ENCODE peak calls at places on chromosomes 4 and X, in nine cellular contexts. D, G, M, K, J, Z, E, F and S are unnamed samples.

GRCh38 chr4:89752932-89753598 is 83.9 kb downstream of the SNCA start:
- DNase-seq in K (no peak), D (peak), Z (peak), F (no peak), G (no peak), E (no peak), M (no peak), J (peak), S (peak)

GRCh38 chr4:87073570-87074470 is 139.0 kb downstream of the AFF1 start:
- DNase-seq in D (peak), K (no peak), J (no peak), G (peak), M (no peak), F (peak), E (no peak), Z (peak), S (peak)

GRCh38 chr4:7973545-7973981 is 33.9 kb upstream of the AFAP1 start:
- DNase-seq in E (no peak), M (no peak), D (no peak), K (no peak), J (peak), Z (no peak), F (no peak), G (peak), S (peak)

GRCh38 chrX:100673397-100673953 is 29.5 kb downstream of the SRPX2 start:
- DNase-seq in F (no peak), M (no peak), J (peak), E (no peak), K (no peak), D (no peak), Z (no peak), G (peak), S (peak)

GRCh38 chr4:41656572-41657301 is 91.8 kb downstream of the PHOX2B start:
- DNase-seq in G (no peak), Z (peak), M (no peak), J (no peak), F (no peak), D (peak), K (no peak), E (peak), S (peak)

GRCh38 chrX:65572971-65573370 is 38.4 kb upstream of the LAS1L start:
- DNase-seq in F (no peak), K (no peak), G (no peak), D (no peak), E (no peak), J (no peak), Z (no peak), M (no peak), S (no peak)

GRCh38 chr4:163930086-163930485 is 435.6 kb downstream of the TMA16 start:
- DNase-seq in F (no peak), E (no peak), D (no peak), K (no peak), J (no peak), Z (no peak), G (no peak), M (no peak), S (no peak)

GRCh38 chrX:133495464-133496391 is 80.4 kb upstream of the GPC4 start:
- DNase-seq in J (peak), D (peak), M (no peak), Z (peak), E (peak), F (peak), G (no peak), K (no peak), S (peak)

GRCh38 chr4:118918388-118918787 is 29.7 kb downstream of the SYNPO2 start:
- DNase-seq in Z (no peak), K (no peak), G (peak), D (no peak), J (peak), E (no peak), F (no peak), M (no peak), S (peak)

GRCh38 chr4:55018521-55018920 is 106.9 kb downstream of the KDR start:
- DNase-seq in M (no peak), J (no peak), K (no peak), E (no peak), G (no peak), Z (no peak), F (no peak), D (no peak), S (no peak)

GRCh38 chr4:41212221-41213203 is 1.8 kb downstream of the APBB2 start:
- DNase-seq in D (peak), M (peak), G (peak), J (peak), F (peak), K (peak), E (no peak), Z (peak), S (peak)

GRCh38 chr4:87304659-87305277 is 17.9 kb downstream of the HSD17B13 start:
- DNase-seq in J (no peak), E (no peak), K (no peak), F (peak), M (no peak), G (peak), D (no peak), Z (no peak), S (peak)

GRCh38 chr4:6019316-6020263 is 1.4 kb upstream of the C4orf50 start:
- DNase-seq in J (peak), F (peak), D (peak), K (peak), M (peak), G (peak), Z (peak), E (no peak), S (peak)

GRCh38 chrX:20311505-20311904 is 44.8 kb upstream of the RPS6KA3 start:
- DNase-seq in D (no peak), M (no peak), E (no peak), Z (no peak), J (no peak), F (no peak), G (no peak), K (no peak), S (no peak)

GRCh38 chrX:1593286-1594271 is 2.2 kb downstream of the AKAP17A start:
- DNase-seq in J (no peak), D (no peak), G (no peak), E (no peak), F (no peak), K (peak), Z (no peak), M (no peak), S (no peak)

GRCh38 chr4:156906325-156906724 is 65.3 kb downstream of the PDGFC start:
- DNase-seq in Z (no peak), E (no peak), J (no peak), D (no peak), G (peak), F (no peak), K (no peak), M (no peak), S (no peak)

GRCh38 chr4:40856836-40857362 is 107.1 kb downstream of the NSUN7 start:
- DNase-seq in J (peak), F (peak), M (no peak), K (peak), Z (peak), G (peak), D (peak), E (peak), S (peak)

GRCh38 chr4:121338506-121338905 is 42.3 kb downstream of the QRFPR start:
- DNase-seq in K (no peak), F (no peak), Z (no peak), J (no peak), G (no peak), D (no peak), E (no peak), M (no peak), S (no peak)

GRCh38 chr4:10107111-10108091 is 9.2 kb downstream of the WDR1 start:
- DNase-seq in E (no peak), G (peak), K (peak), Z (no peak), D (no peak), M (no peak), F (no peak), J (peak), S (peak)

GRCh38 chr4:184838249-184839074 is 12.7 kb upstream of the ACSL1 start:
- DNase-seq in J (no peak), Z (no peak), D (no peak), M (no peak), G (peak), E (no peak), F (peak), K (no peak), S (peak)

GRCh38 chrX:129000018-129000417 is 523.3 kb downstream of the SMARCA1 start:
- DNase-seq in G (no peak), J (no peak), F (no peak), Z (no peak), D (no peak), M (no peak), E (no peak), K (no peak), S (no peak)

GRCh38 chr4:150962245-150962644 is 52.8 kb downstream of the LRBA start:
- DNase-seq in J (no peak), F (no peak), E (no peak), K (no peak), G (no peak), D (no peak), Z (no peak), M (no peak), S (peak)

GRCh38 chr4:23516719-23517118 is 373.1 kb downstream of the PPARGC1A start:
- DNase-seq in J (no peak), G (no peak), Z (no peak), E (no peak), D (no peak), F (no peak), M (no peak), K (no peak), S (peak)

GRCh38 chr4:11297627-11298026 is 131.1 kb downstream of the HS3ST1 start:
- DNase-seq in G (no peak), J (no peak), M (no peak), F (no peak), E (no peak), K (no peak), Z (no peak), D (peak), S (no peak)